ENCODE peak calls at places on chromosomes 1 and 21, in five cellular contexts. Y is psoas muscle; A is stimulated activated CD8-positive, alpha-beta memory T cell treated with anti-CD3 and anti-CD28 coated beads, Interleukin-15, amount 100 ng/mL, for 24 hours; K is tibial artery; X is activated gamma-delta T cell treated with anti-CD3 and anti-CD28 coated beads, Interleukin-2, amount 50 U/mL, for 16 hours. B is an unnamed sample.

GRCh38 chr1:33903210-33903589 is 39.3 kb downstream of the HMGB4 start:
- DNase-seq in X (no peak), K (no peak), Y (no peak), A (no peak), B (no peak)

GRCh38 chr21:25467891-25468290 is 139.4 kb downstream of the MRPL39 start:
- DNase-seq in Y (no peak), K (no peak), X (no peak), A (no peak), B (no peak)

GRCh38 chr1:57599233-57599994 is 175.6 kb upstream of the DAB1 start:
- DNase-seq in K (no peak), A (no peak), Y (no peak), X (no peak), B (no peak)

GRCh38 chr1:27296773-27297214 is 25.2 kb upstream of the TMEM222 start:
- DNase-seq in X (peak; percentile 62), K (peak; percentile 57), Y (peak; percentile 87), A (peak; percentile 49), B (peak; percentile 61)

GRCh38 chr1:184214128-184214527 is 162.6 kb downstream of the TSEN15 start:
- DNase-seq in X (no peak), K (no peak), Y (no peak), A (no peak), B (no peak)

GRCh38 chr1:51899022-51899421 is 20.5 kb upstream of the NRDC start:
- DNase-seq in K (no peak), X (no peak), Y (no peak), A (no peak), B (no peak)

GRCh38 chr21:42102063-42102462 is 30.9 kb downstream of the UMODL1 start:
- DNase-seq in K (no peak), Y (no peak), A (no peak), X (no peak), B (no peak)

GRCh38 chr1:162541619-162542141 is 19.8 kb upstream of the UAP1 start:
- DNase-seq in K (peak; percentile 78), Y (no peak), A (no peak), X (no peak), B (no peak)

GRCh38 chr1:35894183-35894582 is 11.2 kb downstream of the AGO1 start:
- DNase-seq in Y (no peak), K (peak; percentile 38), A (no peak), X (no peak), B (peak; percentile 20)

GRCh38 chr1:208161005-208161404 is 83.2 kb downstream of the PLXNA2 start:
- DNase-seq in Y (no peak), A (no peak), K (no peak), X (no peak), B (no peak)

GRCh38 chr1:233707153-233707905 is 93.4 kb downstream of the KCNK1 start:
- DNase-seq in K (no peak), A (no peak), X (no peak), Y (no peak), B (no peak)